ENCODE peak calls at places on chromosome 1, in four cellular contexts. One of them, this sample, is unnamed. For H3K36me3, the result is how much of the 10 kb centered on the place peaks cover.

GRCh38 chr1:3430406-3430805 is 24.1 kb upstream of the ARHGEF16 start:
- DNase-seq in psoas muscle: no peak
- DNase-seq in cardiac muscle cell: no peak
- DNase-seq in Panc1: no peak
- DNase-seq in this sample: no peak

GRCh38 chr1:36852586-36852985 is 181.7 kb downstream of the GRIK3 start:
- DNase-seq in cardiac muscle cell: no peak
- DNase-seq in psoas muscle: peak
- DNase-seq in Panc1: no peak
- DNase-seq in this sample: no peak

GRCh38 chr1:66711420-66711819 is 40.8 kb upstream of the DYNLT5 start:
- DNase-seq in psoas muscle: no peak
- DNase-seq in cardiac muscle cell: no peak
- DNase-seq in Panc1: no peak
- DNase-seq in this sample: no peak

GRCh38 chr1:12629521-12629956 is 11.5 kb upstream of the DHRS3 start:
- DNase-seq in cardiac muscle cell: no peak
- DNase-seq in psoas muscle: peak
- DNase-seq in Panc1: no peak
- DNase-seq in this sample: no peak

GRCh38 chr1:78437393-78437792 is 53.4 kb upstream of the PTGFR start:
- DNase-seq in cardiac muscle cell: peak
- DNase-seq in Panc1: no peak
- DNase-seq in psoas muscle: no peak
- DNase-seq in this sample: no peak

GRCh38 chr1:87869563-87869962 is 540.9 kb downstream of the LMO4 start:
- DNase-seq in Panc1: no peak
- DNase-seq in cardiac muscle cell: no peak
- DNase-seq in psoas muscle: no peak
- DNase-seq in this sample: no peak

GRCh38 chr1:57638239-57638638 is 214.4 kb upstream of the DAB1 start:
- DNase-seq in cardiac muscle cell: no peak
- DNase-seq in psoas muscle: no peak
- DNase-seq in Panc1: no peak
- DNase-seq in this sample: no peak

GRCh38 chr1:68321084-68321685 is 88.9 kb upstream of the WLS start:
- DNase-seq in Panc1: no peak
- DNase-seq in psoas muscle: peak
- DNase-seq in cardiac muscle cell: peak
- DNase-seq in this sample: peak

GRCh38 chr1:3939242-3940080 is 39.4 kb upstream of the C1orf174 start:
- DNase-seq in psoas muscle: no peak
- DNase-seq in cardiac muscle cell: no peak
- DNase-seq in Panc1: no peak
- DNase-seq in this sample: no peak

GRCh38 chr1:36482724-36483388 is at the start of gene CSF3R:
- DNase-seq in psoas muscle: no peak
- DNase-seq in Panc1: no peak
- DNase-seq in cardiac muscle cell: no peak
- DNase-seq in this sample: no peak

GRCh38 chr1:5394111-5394510 is 598.1 kb downstream of the NPHP4 start:
- DNase-seq in Panc1: no peak
- DNase-seq in cardiac muscle cell: no peak
- DNase-seq in psoas muscle: no peak
- DNase-seq in this sample: no peak

GRCh38 chr1:59177756-59178155 is 119.1 kb upstream of the FGGY start:
- DNase-seq in cardiac muscle cell: no peak
- DNase-seq in psoas muscle: no peak
- DNase-seq in Panc1: no peak
- DNase-seq in this sample: no peak

GRCh38 chr1:47687618-47687940 is 249.7 kb downstream of the FOXD2 start:
- DNase-seq in Panc1: no peak
- DNase-seq in cardiac muscle cell: no peak
- DNase-seq in psoas muscle: no peak
- DNase-seq in this sample: no peak

GRCh38 chr1:113930499-113931161 is 1.5 kb downstream of the HIPK1 start:
- DNase-seq in Panc1: no peak
- DNase-seq in cardiac muscle cell: peak
- DNase-seq in psoas muscle: no peak
- DNase-seq in this sample: no peak

GRCh38 chr1:18201997-18202719 is 94.6 kb downstream of the IGSF21 start:
- DNase-seq in cardiac muscle cell: no peak
- DNase-seq in psoas muscle: no peak
- DNase-seq in Panc1: no peak
- DNase-seq in this sample: no peak

GRCh38 chr1:162674018-162674608 is 41.8 kb downstream of the DDR2 start:
- DNase-seq in Panc1: no peak
- DNase-seq in cardiac muscle cell: no peak
- DNase-seq in psoas muscle: no peak
- DNase-seq in this sample: no peak

GRCh38 chr1:223886516-223886921 is 40.8 kb upstream of the TP53BP2 start:
- DNase-seq in cardiac muscle cell: no peak
- DNase-seq in Panc1: no peak
- DNase-seq in psoas muscle: no peak
- DNase-seq in this sample: peak

GRCh38 chr1:84569216-84569615 is 5.0 kb downstream of the CTBS start:
- DNase-seq in psoas muscle: no peak
- DNase-seq in Panc1: no peak
- DNase-seq in cardiac muscle cell: no peak
- DNase-seq in this sample: no peak

GRCh38 chr1:30450818-30451233 is 272.6 kb downstream of the MATN1 start:
- DNase-seq in psoas muscle: no peak
- DNase-seq in cardiac muscle cell: no peak
- DNase-seq in Panc1: no peak
- DNase-seq in this sample: no peak

GRCh38 chr1:208237241-208237640 is 6.9 kb downstream of the PLXNA2 start:
- DNase-seq in psoas muscle: no peak
- DNase-seq in cardiac muscle cell: no peak
- DNase-seq in Panc1: no peak
- DNase-seq in this sample: no peak

GRCh38 chr1:110873856-110874255 is 908 bp downstream of the CD53 start:
- DNase-seq in Panc1: no peak
- DNase-seq in cardiac muscle cell: no peak
- DNase-seq in psoas muscle: no peak
- DNase-seq in this sample: no peak

GRCh38 chr1:110874303-110875215 is 1.6 kb downstream of the CD53 start:
- DNase-seq in Panc1: no peak
- DNase-seq in cardiac muscle cell: no peak
- DNase-seq in psoas muscle: no peak
- DNase-seq in this sample: no peak

GRCh38 chr1:110876748-110877341 is 3.9 kb downstream of the CD53 start:
- DNase-seq in psoas muscle: no peak
- DNase-seq in Panc1: no peak
- DNase-seq in cardiac muscle cell: no peak
- DNase-seq in this sample: no peak

GRCh38 chr1:110877364-110877763 is 4.4 kb downstream of the CD53 start:
- DNase-seq in Panc1: no peak
- DNase-seq in psoas muscle: no peak
- DNase-seq in cardiac muscle cell: no peak
- DNase-seq in this sample: no peak

DNA sequence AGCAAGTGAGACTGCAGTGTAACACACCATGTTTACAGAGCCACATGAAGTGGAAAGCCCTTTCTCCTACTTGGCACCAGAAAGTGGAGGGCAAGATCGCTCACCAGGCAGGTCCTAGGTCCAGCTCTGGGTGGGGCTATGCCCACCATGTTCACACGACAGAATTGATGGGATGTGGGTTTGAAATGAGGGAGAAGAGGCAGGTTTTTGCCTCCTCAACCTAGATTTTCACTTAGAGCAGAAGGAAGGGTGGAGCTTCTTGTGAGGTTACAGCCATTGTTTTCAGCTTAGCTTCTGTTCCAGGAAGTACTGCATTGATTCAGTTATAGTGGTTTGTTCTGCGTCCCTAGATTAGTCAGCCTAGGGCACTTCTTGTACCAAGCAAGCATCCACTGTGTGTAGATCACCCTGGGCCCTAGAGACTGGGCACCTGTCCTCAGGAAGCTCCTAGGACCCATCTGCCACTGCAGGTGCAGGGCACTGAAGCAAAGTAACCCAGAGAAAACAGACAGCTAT is 2.3 kb downstream of the CD53 start:
- DNase-seq in cardiac muscle cell: no peak
- DNase-seq in Panc1: no peak
- DNase-seq in psoas muscle: no peak
- DNase-seq in this sample: no peak
- H3K4me3 ChIP-seq in cardiac muscle cell: no peak
- H3K4me3 ChIP-seq in Panc1: no peak
- H3K4me3 ChIP-seq in psoas muscle: peak
- H3K4me3 ChIP-seq in this sample: no peak

DNA sequence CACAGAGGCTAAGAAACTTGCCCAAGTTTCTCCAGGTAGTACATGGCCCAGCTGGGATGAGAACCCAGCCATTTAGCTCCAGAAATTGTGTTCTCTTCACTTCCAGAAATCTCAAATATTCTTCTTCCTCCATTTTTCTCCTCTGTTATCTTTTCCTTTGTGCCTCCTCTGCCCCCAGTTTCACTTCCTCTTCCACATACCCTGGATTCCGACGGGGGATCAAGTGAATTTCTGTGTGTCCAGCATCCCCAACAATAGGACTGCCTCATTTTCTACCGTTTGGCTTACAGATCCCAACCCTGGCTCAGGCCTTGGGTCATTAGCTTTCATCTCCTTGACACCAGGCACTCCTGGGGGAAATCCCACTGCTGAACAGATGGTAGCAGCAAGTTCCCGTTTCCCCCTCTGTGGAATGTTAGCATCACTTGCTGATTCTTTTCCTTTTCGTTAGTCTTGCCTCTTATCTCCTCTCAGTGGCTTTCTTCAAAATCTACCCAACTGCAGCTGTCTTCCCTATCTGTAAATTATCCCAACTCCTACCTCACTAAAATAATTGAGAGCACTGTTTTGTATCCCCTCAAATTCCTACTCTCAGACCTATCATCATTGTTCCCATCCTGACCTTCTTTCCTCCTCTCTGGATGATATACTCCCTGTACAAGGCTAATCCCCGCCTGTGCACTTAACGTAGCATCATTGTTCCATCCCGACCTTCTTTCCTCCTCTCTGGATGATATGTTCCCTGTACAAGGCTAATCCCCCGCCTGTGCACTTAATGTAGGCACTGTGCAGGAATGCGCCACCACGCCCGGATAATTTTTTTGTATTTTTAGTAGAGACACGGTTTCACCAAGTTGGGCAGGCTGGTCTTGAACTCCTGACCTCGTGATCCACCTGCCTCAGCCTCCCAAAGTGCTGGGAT is 36.5 kb downstream of the SCCPDH start:
- DNase-seq in cardiac muscle cell: no peak
- DNase-seq in psoas muscle: no peak
- DNase-seq in Panc1: no peak
- DNase-seq in this sample: no peak
- H3K36me3 ChIP-seq in cardiac muscle cell: under half
- H3K36me3 ChIP-seq in psoas muscle: half or more
- H3K36me3 ChIP-seq in Panc1: under half
- H3K36me3 ChIP-seq in this sample: under half

DNA sequence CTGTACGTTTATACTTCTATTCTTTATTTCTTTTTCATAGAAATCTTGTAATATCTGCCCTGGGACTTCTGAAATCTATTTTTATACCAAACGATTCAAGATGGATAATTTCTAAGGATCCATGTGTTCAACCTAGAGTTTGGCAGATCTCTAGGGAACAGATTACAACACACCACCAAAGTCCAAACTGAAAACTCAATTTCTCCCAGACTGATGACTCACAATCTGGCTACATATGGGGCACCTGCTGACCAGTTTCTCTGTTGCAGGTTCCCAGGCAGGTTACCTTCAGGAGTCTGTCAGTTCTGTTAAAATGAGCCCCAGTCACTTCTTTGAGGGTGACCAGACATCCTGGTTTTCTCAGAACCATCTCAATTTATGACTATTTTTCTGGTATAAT is 439.4 kb downstream of the GPATCH2 start:
- DNase-seq in psoas muscle: no peak
- DNase-seq in cardiac muscle cell: no peak
- DNase-seq in Panc1: no peak
- DNase-seq in this sample: no peak
- H3K4me3 ChIP-seq in psoas muscle: no peak
- H3K4me3 ChIP-seq in cardiac muscle cell: no peak
- H3K4me3 ChIP-seq in Panc1: no peak
- H3K4me3 ChIP-seq in this sample: no peak

GRCh38 chr1:160136121-160136925 is 15.1 kb upstream of the ATP1A4 start:
- DNase-seq in Panc1: no peak
- DNase-seq in psoas muscle: no peak
- DNase-seq in cardiac muscle cell: no peak
- DNase-seq in this sample: no peak
- H3K36me3 ChIP-seq in Panc1: under half
- H3K36me3 ChIP-seq in psoas muscle: half or more
- H3K36me3 ChIP-seq in cardiac muscle cell: under half
- H3K36me3 ChIP-seq in this sample: under half

GRCh38 chr1:212074313-212074712 is 38.8 kb downstream of the DTL start:
- DNase-seq in psoas muscle: no peak
- DNase-seq in cardiac muscle cell: peak
- DNase-seq in Panc1: no peak
- DNase-seq in this sample: no peak
- H3K4me3 ChIP-seq in psoas muscle: peak
- H3K4me3 ChIP-seq in cardiac muscle cell: no peak
- H3K4me3 ChIP-seq in Panc1: no peak
- H3K4me3 ChIP-seq in this sample: no peak

GRCh38 chr1:39293375-39294070 is 89.0 kb downstream of the MACF1 start:
- DNase-seq in Panc1: no peak
- DNase-seq in psoas muscle: no peak
- DNase-seq in cardiac muscle cell: no peak
- DNase-seq in this sample: no peak

GRCh38 chr1:39295901-39296300 is 91.4 kb downstream of the MACF1 start:
- DNase-seq in Panc1: no peak
- DNase-seq in psoas muscle: no peak
- DNase-seq in cardiac muscle cell: no peak
- DNase-seq in this sample: no peak

GRCh38 chr1:39297534-39297933 is 93.0 kb downstream of the MACF1 start:
- DNase-seq in psoas muscle: no peak
- DNase-seq in Panc1: no peak
- DNase-seq in cardiac muscle cell: no peak
- DNase-seq in this sample: no peak

GRCh38 chr1:39292401-39292800 is 87.9 kb downstream of the MACF1 start:
- DNase-seq in cardiac muscle cell: no peak
- DNase-seq in Panc1: no peak
- DNase-seq in psoas muscle: no peak
- DNase-seq in this sample: no peak

GRCh38 chr1:39294531-39294930 is 90.0 kb downstream of the MACF1 start:
- DNase-seq in psoas muscle: no peak
- DNase-seq in cardiac muscle cell: no peak
- DNase-seq in Panc1: no peak
- DNase-seq in this sample: no peak
- H3K36me3 ChIP-seq in psoas muscle: half or more
- H3K36me3 ChIP-seq in cardiac muscle cell: half or more
- H3K36me3 ChIP-seq in Panc1: under half
- H3K36me3 ChIP-seq in this sample: under half

DNA sequence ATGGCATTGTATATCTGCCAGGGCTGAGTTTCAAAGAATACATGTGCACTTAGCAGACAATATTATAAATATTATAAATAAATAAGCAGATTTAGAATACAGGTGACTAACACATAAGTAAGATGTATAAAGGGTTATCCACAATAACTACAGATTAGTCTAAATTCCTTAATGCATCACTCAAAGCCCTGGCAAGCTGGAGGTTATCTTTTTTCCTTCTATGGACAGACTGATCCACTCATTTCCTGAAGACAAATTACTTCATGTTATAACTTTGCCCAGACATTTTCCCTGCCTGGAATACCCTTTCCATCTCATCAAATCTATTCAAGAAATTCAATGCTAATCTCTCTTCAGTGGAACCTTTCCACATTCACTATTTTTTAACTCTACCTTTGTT is 38.8 kb downstream of the LUZP1 start:
- DNase-seq in psoas muscle: no peak
- DNase-seq in Panc1: no peak
- DNase-seq in cardiac muscle cell: no peak
- DNase-seq in this sample: no peak
- H3K4me3 ChIP-seq in psoas muscle: no peak
- H3K4me3 ChIP-seq in Panc1: no peak
- H3K4me3 ChIP-seq in cardiac muscle cell: no peak
- H3K4me3 ChIP-seq in this sample: no peak

This sample was measured in Caco-2.